ENCODE peak calls at places on chromosomes 3 and 15, in eight cellular contexts. One of them, this sample, is unnamed.

GRCh38 chr15:39589193-39589814 is 8.4 kb downstream of the THBS1 start:
- DNase-seq in iPS DF 19.7: no peak
- DNase-seq in non-pigmented ciliary epithelial cell: no peak
- DNase-seq in Caki2: no peak
- DNase-seq in fibroblast of lung: no peak
- DNase-seq in astrocyte of the spinal cord: no peak
- DNase-seq in caudate nucleus: no peak
- DNase-seq in stimulated activated CD4-positive, alpha-beta T cell treated with anti-CD3 and anti-CD28 coated beads, Interleukin-1b, Interleukin-23, amount 100 ng/mL, for 4 hours: no peak
- DNase-seq in this sample: no peak

GRCh38 chr3:120802916-120803315 is 60.4 kb downstream of the GTF2E1 start:
- DNase-seq in stimulated activated CD4-positive, alpha-beta T cell treated with anti-CD3 and anti-CD28 coated beads, Interleukin-1b, Interleukin-23, amount 100 ng/mL, for 4 hours: no peak
- DNase-seq in Caki2: no peak
- DNase-seq in iPS DF 19.7: no peak
- DNase-seq in fibroblast of lung: no peak
- DNase-seq in astrocyte of the spinal cord: no peak
- DNase-seq in caudate nucleus: no peak
- DNase-seq in non-pigmented ciliary epithelial cell: no peak
- DNase-seq in this sample: no peak

GRCh38 chr3:132326251-132326650 is 9.0 kb downstream of the ACP3 start:
- DNase-seq in iPS DF 19.7: no peak
- DNase-seq in astrocyte of the spinal cord: no peak
- DNase-seq in non-pigmented ciliary epithelial cell: no peak
- DNase-seq in caudate nucleus: no peak
- DNase-seq in fibroblast of lung: no peak
- DNase-seq in stimulated activated CD4-positive, alpha-beta T cell treated with anti-CD3 and anti-CD28 coated beads, Interleukin-1b, Interleukin-23, amount 100 ng/mL, for 4 hours: no peak
- DNase-seq in Caki2: no peak
- DNase-seq in this sample: no peak

GRCh38 chr15:63597033-63597790 is at the start of gene FBXL22:
- DNase-seq in caudate nucleus: no peak
- DNase-seq in iPS DF 19.7: no peak
- DNase-seq in astrocyte of the spinal cord: peak
- DNase-seq in non-pigmented ciliary epithelial cell: no peak
- DNase-seq in fibroblast of lung: peak
- DNase-seq in Caki2: no peak
- DNase-seq in stimulated activated CD4-positive, alpha-beta T cell treated with anti-CD3 and anti-CD28 coated beads, Interleukin-1b, Interleukin-23, amount 100 ng/mL, for 4 hours: no peak
- DNase-seq in this sample: no peak

GRCh38 chr3:113668015-113668414 is 28.4 kb downstream of the USF3 start:
- DNase-seq in fibroblast of lung: peak
- DNase-seq in non-pigmented ciliary epithelial cell: peak
- DNase-seq in iPS DF 19.7: no peak
- DNase-seq in caudate nucleus: no peak
- DNase-seq in astrocyte of the spinal cord: peak
- DNase-seq in stimulated activated CD4-positive, alpha-beta T cell treated with anti-CD3 and anti-CD28 coated beads, Interleukin-1b, Interleukin-23, amount 100 ng/mL, for 4 hours: no peak
- DNase-seq in Caki2: no peak
- DNase-seq in this sample: no peak

GRCh38 chr3:127702151-127702578 is 29.4 kb downstream of the ABTB1 start:
- DNase-seq in fibroblast of lung: no peak
- DNase-seq in stimulated activated CD4-positive, alpha-beta T cell treated with anti-CD3 and anti-CD28 coated beads, Interleukin-1b, Interleukin-23, amount 100 ng/mL, for 4 hours: no peak
- DNase-seq in Caki2: no peak
- DNase-seq in non-pigmented ciliary epithelial cell: no peak
- DNase-seq in iPS DF 19.7: no peak
- DNase-seq in astrocyte of the spinal cord: no peak
- DNase-seq in caudate nucleus: no peak
- DNase-seq in this sample: no peak

GRCh38 chr15:50137330-50137761 is 18.3 kb upstream of the ATP8B4 start:
- DNase-seq in stimulated activated CD4-positive, alpha-beta T cell treated with anti-CD3 and anti-CD28 coated beads, Interleukin-1b, Interleukin-23, amount 100 ng/mL, for 4 hours: no peak
- DNase-seq in iPS DF 19.7: no peak
- DNase-seq in non-pigmented ciliary epithelial cell: peak
- DNase-seq in fibroblast of lung: peak
- DNase-seq in Caki2: peak
- DNase-seq in caudate nucleus: no peak
- DNase-seq in astrocyte of the spinal cord: peak
- DNase-seq in this sample: peak

GRCh38 chr15:59353994-59354951 is 18.4 kb downstream of the MYO1E start:
- DNase-seq in caudate nucleus: no peak
- DNase-seq in fibroblast of lung: no peak
- DNase-seq in stimulated activated CD4-positive, alpha-beta T cell treated with anti-CD3 and anti-CD28 coated beads, Interleukin-1b, Interleukin-23, amount 100 ng/mL, for 4 hours: no peak
- DNase-seq in Caki2: no peak
- DNase-seq in astrocyte of the spinal cord: no peak
- DNase-seq in iPS DF 19.7: peak
- DNase-seq in non-pigmented ciliary epithelial cell: no peak
- DNase-seq in this sample: peak

GRCh38 chr3:12155264-12155663 is 3.4 kb downstream of the TIMP4 start:
- DNase-seq in fibroblast of lung: no peak
- DNase-seq in Caki2: no peak
- DNase-seq in non-pigmented ciliary epithelial cell: no peak
- DNase-seq in iPS DF 19.7: no peak
- DNase-seq in caudate nucleus: no peak
- DNase-seq in astrocyte of the spinal cord: no peak
- DNase-seq in stimulated activated CD4-positive, alpha-beta T cell treated with anti-CD3 and anti-CD28 coated beads, Interleukin-1b, Interleukin-23, amount 100 ng/mL, for 4 hours: no peak
- DNase-seq in this sample: no peak

GRCh38 chr3:168877899-168878298 is 782.2 kb upstream of the GOLIM4 start:
- DNase-seq in non-pigmented ciliary epithelial cell: no peak
- DNase-seq in iPS DF 19.7: no peak
- DNase-seq in Caki2: no peak
- DNase-seq in astrocyte of the spinal cord: no peak
- DNase-seq in fibroblast of lung: no peak
- DNase-seq in stimulated activated CD4-positive, alpha-beta T cell treated with anti-CD3 and anti-CD28 coated beads, Interleukin-1b, Interleukin-23, amount 100 ng/mL, for 4 hours: no peak
- DNase-seq in caudate nucleus: no peak
- DNase-seq in this sample: no peak

This sample was measured in activated naive CD8-positive, alpha-beta T cell treated with anti-CD3 and anti-CD28 coated beads for 36 hours.